ENCODE peak calls at places on chromosomes 12 and 14, in nine cellular contexts. I is endodermal cell, B is fibroblast of mammary gland, U is NB4, G is kidney epithelial cell, L is osteoblast, V is Caco-2, Y is heart right ventricle, P is fibroblast of pulmonary artery. F is an unnamed sample.

GRCh38 chr12:19810213-19810612 is 370.9 kb downstream of the AEBP2 start:
- DNase-seq in I (no peak), B (no peak), U (no peak), G (no peak), L (no peak), V (no peak), Y (no peak), P (peak; percentile 55), F (no peak)

GRCh38 chr14:90678846-90679362 is 137.3 kb downstream of the TTC7B start:
- DNase-seq in I (no peak), B (no peak), U (no peak), G (no peak), L (peak; percentile 49), V (no peak), Y (no peak), P (no peak), F (no peak)

GRCh38 chr12:85441740-85442139 is 161.7 kb downstream of the ALX1 start:
- DNase-seq in I (no peak), B (peak; percentile 9), U (no peak), G (no peak), L (no peak), V (no peak), Y (no peak), P (peak; percentile 33), F (peak; percentile 8)

GRCh38 chr12:8078400-8078799 is 3.7 kb upstream of the NECAP1 start:
- DNase-seq in I (peak; percentile 80), B (peak; percentile 78), U (peak; percentile 79), G (no peak), L (peak; percentile 51), V (peak; percentile 74), Y (no peak), P (peak; percentile 85), F (peak; percentile 73)

GRCh38 chr12:6347367-6348338 is 5.8 kb upstream of the TNFRSF1A start:
- DNase-seq in I (peak; percentile 48), B (peak; percentile 75), U (no peak), G (no peak), L (peak; percentile 93), V (no peak), Y (peak; percentile 75), P (peak; percentile 97), F (peak; percentile 76)

GRCh38 chr14:89842852-89843251 is 111.7 kb downstream of the EFCAB11 start:
- DNase-seq in I (no peak), B (no peak), U (no peak), G (no peak), L (no peak), V (peak; percentile 28), Y (no peak), P (no peak), F (no peak)

GRCh38 chr12:133174901-133175300 is 6.4 kb upstream of the ZNF268 start:
- DNase-seq in I (no peak), B (no peak), U (no peak), G (no peak), L (no peak), V (no peak), Y (no peak), P (no peak), F (no peak)

GRCh38 chr14:80930836-80931389 is 10.6 kb downstream of the CEP128 start:
- DNase-seq in I (no peak), B (peak; percentile 89), U (peak; percentile 93), G (peak; percentile 94), L (peak; percentile 19), V (no peak), Y (no peak), P (peak; percentile 86), F (peak; percentile 63)

GRCh38 chr12:14410841-14411569 is 45.5 kb downstream of the ATF7IP start:
- DNase-seq in I (no peak), B (peak; percentile 27), U (peak; percentile 34), G (no peak), L (no peak), V (no peak), Y (no peak), P (no peak), F (no peak)

GRCh38 chr14:54570651-54571415 is 3.9 kb downstream of the SAMD4A start:
- DNase-seq in I (no peak), B (peak; percentile 92), U (no peak), G (no peak), L (peak; percentile 82), V (no peak), Y (no peak), P (peak; percentile 82), F (peak; percentile 40)

GRCh38 chr12:46108721-46109120 is 118.3 kb upstream of the SCAF11 start:
- DNase-seq in I (no peak), B (no peak), U (no peak), G (no peak), L (no peak), V (no peak), Y (no peak), P (no peak), F (no peak)

GRCh38 chr12:50988871-50989270 is 36.5 kb downstream of the HIGD1C start:
- DNase-seq in I (no peak), B (no peak), U (no peak), G (no peak), L (no peak), V (no peak), Y (no peak), P (no peak), F (no peak)

DNA sequence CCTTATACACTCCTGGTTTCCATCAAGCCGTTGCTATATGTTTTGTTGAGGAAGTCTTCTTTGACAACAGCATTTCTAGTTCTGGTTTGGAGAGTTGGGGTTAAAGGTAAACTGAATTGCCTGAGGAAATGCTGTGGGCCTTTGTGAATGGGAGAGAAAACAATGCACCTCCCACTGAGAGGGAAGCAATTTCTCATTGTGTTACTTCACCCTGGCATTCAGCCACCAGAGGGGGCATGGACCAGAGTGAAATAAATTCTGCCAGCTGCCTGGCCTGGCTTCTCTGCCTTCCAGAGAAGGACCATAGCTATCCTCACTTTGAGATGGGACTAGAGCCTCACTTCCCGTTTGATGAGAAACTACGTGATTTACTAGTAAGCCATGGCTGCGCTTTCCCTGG is 475.3 kb downstream of the EGLN3 start:
- DNase-seq in I (peak; percentile 93), B (peak; percentile 17), U (peak; percentile 34), G (peak; percentile 14), L (no peak), V (peak; percentile 48), Y (peak; percentile 10), P (peak; percentile 79), F (peak; percentile 19)
- TF ChIP-seq CTCF in I (peak; percentile 86), B (peak; percentile 12), U (peak; percentile 46), G (peak; percentile 73), L (peak; percentile 22), V (peak; percentile 44), Y (peak; percentile 21), P (peak; percentile 47), F (peak; percentile 25)

GRCh38 chr12:29780084-29780483 is 3.7 kb downstream of the TMTC1 start:
- DNase-seq in I (no peak), B (no peak), U (no peak), G (no peak), L (no peak), V (no peak), Y (no peak), P (no peak), F (no peak)

GRCh38 chr12:29782285-29782820 is 1.4 kb downstream of the TMTC1 start:
- DNase-seq in I (no peak), B (peak; percentile 90), U (peak; percentile 68), G (peak; percentile 16), L (peak; percentile 88), V (no peak), Y (peak; percentile 24), P (peak; percentile 75), F (peak; percentile 48)

GRCh38 chr12:29782821-29783772 is 645 bp downstream of the TMTC1 start:
- DNase-seq in I (peak; percentile 88), B (peak; percentile 35), U (no peak), G (no peak), L (peak; percentile 90), V (no peak), Y (peak; percentile 43), P (peak; percentile 49), F (no peak)

GRCh38 chr12:29781176-29781575 is 2.6 kb downstream of the TMTC1 start:
- DNase-seq in I (no peak), B (no peak), U (no peak), G (no peak), L (peak; percentile 82), V (no peak), Y (no peak), P (no peak), F (no peak)

DNA sequence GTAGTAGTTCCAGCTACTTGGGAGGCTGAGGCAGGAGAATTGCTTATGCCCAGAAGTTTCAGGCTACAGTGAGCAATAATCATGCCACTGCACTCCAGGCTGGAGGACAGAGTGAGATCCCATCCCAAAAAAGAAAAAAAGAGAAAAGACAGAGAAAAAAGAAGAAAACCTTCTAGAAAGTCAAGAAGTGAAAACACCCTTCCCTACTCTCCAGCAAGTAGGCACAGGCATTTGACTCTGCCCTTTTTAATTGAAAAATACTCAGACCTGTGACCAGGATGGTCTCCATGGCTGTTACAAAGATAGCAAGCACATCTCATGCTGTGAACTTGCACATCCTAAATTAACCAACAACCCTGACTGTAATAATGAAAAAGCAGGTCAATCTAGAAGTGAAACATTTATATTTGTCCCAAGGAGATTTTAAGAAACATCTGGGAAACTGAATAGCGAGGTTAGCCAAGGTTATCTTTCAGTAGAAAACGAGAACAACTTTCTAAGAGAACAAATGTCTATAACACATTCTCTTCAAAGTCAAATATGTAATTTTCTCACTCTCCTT is 2.0 kb downstream of the TMTC1 start:
- DNase-seq in I (no peak), B (no peak), U (no peak), G (no peak), L (no peak), V (no peak), Y (no peak), P (no peak), F (no peak)
- H3K4me3 ChIP-seq in I (peak overlapping the region; percentile 86), B (peak overlapping the region; percentile 91), U (peak overlapping the region; percentile 38), G (peak overlapping the region; percentile 1), L (peak overlapping the region; percentile 86), V (no peak overlapping the region), Y (peak overlapping the region; percentile 73), P (peak overlapping the region; percentile 91), F (peak overlapping the region; percentile 85)

DNA sequence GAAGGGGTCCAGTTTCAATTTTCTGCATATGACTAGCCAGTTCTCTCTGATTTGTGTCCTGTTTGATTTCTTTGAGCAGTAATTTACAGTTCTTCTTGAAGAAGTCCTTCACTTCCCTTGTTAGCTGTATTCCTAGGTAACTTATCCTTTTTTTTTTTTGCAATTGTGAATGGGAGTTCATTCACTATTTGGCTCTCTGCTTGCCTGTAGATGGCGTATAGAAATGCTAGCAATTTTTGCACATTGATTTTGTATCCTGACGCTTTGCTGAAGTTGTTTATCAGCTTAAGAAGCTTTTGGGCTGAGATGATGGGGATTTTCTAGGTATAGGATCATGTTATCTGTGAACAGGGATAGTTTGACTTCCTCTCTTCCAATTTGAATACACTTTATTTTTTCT is 77.6 kb upstream of the NID2 start:
- DNase-seq in I (no peak), B (peak; percentile 14), U (no peak), G (no peak), L (no peak), V (no peak), Y (no peak), P (peak; percentile 16), F (no peak)
- TF ChIP-seq CTCF in I (no peak), B (peak; percentile 39), U (no peak), G (peak; percentile 12), L (peak; percentile 37), V (peak; percentile 10), Y (no peak), P (peak; percentile 33), F (no peak)

GRCh38 chr12:1590083-1590979 is 4.0 kb downstream of the FBXL14 start:
- DNase-seq in I (peak; percentile 90), B (peak; percentile 62), U (no peak), G (no peak), L (peak; percentile 88), V (no peak), Y (peak; percentile 25), P (peak; percentile 47), F (peak; percentile 66)
- H3K4me3 ChIP-seq in I (peak overlapping the region; percentile 70), B (peak overlapping the region; percentile 37), U (peak overlapping the region; percentile 76), G (peak overlapping the region; percentile 30), L (peak overlapping the region; percentile 61), V (no peak overlapping the region), Y (peak overlapping the region; percentile 11), P (peak overlapping the region; percentile 76), F (peak overlapping the region; percentile 62)